ENCODE peak calls at places on chromosomes 4 and X, in seven cellular contexts. X is B cell, L is left lung, Z is tibial artery, V is AG10803, B is neural crest cell, S is BJ. P is an unnamed sample.

GRCh38 chr4:113594231-113594556 is 167.3 kb downstream of the CAMK2D start:
- DNase-seq in S (no peak), V (no peak), L (no peak), Z (no peak), B (no peak), X (no peak), P (no peak)

GRCh38 chrX:106917830-106918500 is 2.2 kb upstream of the CLDN2 start:
- DNase-seq in S (no peak), Z (no peak), X (no peak), B (no peak), V (peak), L (no peak), P (peak)

GRCh38 chr4:25767877-25768475 is 94.8 kb downstream of the SEL1L3 start:
- DNase-seq in B (peak), Z (peak), S (no peak), V (peak), X (no peak), L (no peak), P (peak)

GRCh38 chr4:48963042-48963679 is 22.9 kb upstream of the CWH43 start:
- DNase-seq in X (peak), L (no peak), V (peak), S (no peak), Z (peak), B (peak), P (peak)

GRCh38 chr4:108683479-108683878 is 33.1 kb downstream of the OSTC start:
- DNase-seq in Z (no peak), X (no peak), L (no peak), B (no peak), V (peak), S (no peak), P (no peak)

GRCh38 chrX:114924846-114925245 is 92.6 kb downstream of the IL13RA2 start:
- DNase-seq in L (no peak), B (no peak), Z (no peak), S (peak), V (peak), X (no peak), P (no peak)

GRCh38 chr4:29972121-29972520 is 748.0 kb upstream of the PCDH7 start:
- DNase-seq in B (no peak), V (no peak), Z (no peak), L (no peak), X (no peak), S (no peak), P (no peak)

GRCh38 chrX:153601511-153602110 is 2.7 kb upstream of the CCNQ start:
- DNase-seq in S (no peak), L (no peak), Z (no peak), B (no peak), V (no peak), X (no peak), P (no peak)

GRCh38 chr4:147096667-147097604 is 151.3 kb upstream of the TTC29 start:
- DNase-seq in X (peak), B (no peak), S (no peak), V (peak), Z (no peak), L (no peak), P (no peak)

GRCh38 chrX:113962338-113962737 is 621.5 kb upstream of the HTR2C start:
- DNase-seq in V (no peak), S (no peak), L (no peak), X (no peak), Z (no peak), B (no peak), P (no peak)

GRCh38 chr4:54842226-54843055 is 184.7 kb downstream of the KIT start:
- DNase-seq in Z (no peak), V (no peak), B (no peak), L (no peak), S (no peak), X (no peak), P (no peak)

GRCh38 chr4:85777908-85778808 is 303.2 kb downstream of the ARHGAP24 start:
- DNase-seq in X (peak), L (no peak), Z (no peak), V (peak), S (no peak), B (no peak), P (no peak)

GRCh38 chrX:52874661-52875060 is 6.8 kb upstream of the XAGE3 start:
- DNase-seq in L (no peak), S (no peak), B (no peak), X (no peak), V (no peak), Z (no peak), P (no peak)

GRCh38 chr4:81783565-81783964 is 311.9 kb upstream of the RASGEF1B start:
- DNase-seq in V (no peak), X (no peak), Z (no peak), L (no peak), S (no peak), B (no peak), P (no peak)

GRCh38 chr4:55018978-55019377 is 106.4 kb downstream of the KDR start:
- DNase-seq in V (no peak), X (no peak), B (no peak), Z (no peak), S (no peak), L (no peak), P (no peak)

GRCh38 chrX:78327370-78328048 is at the start of gene CYSLTR1:
- DNase-seq in B (no peak), L (no peak), X (no peak), V (no peak), Z (no peak), S (no peak), P (no peak)

GRCh38 chr4:121411151-121411744 is 30.4 kb upstream of the QRFPR start:
- DNase-seq in S (no peak), B (no peak), V (no peak), X (no peak), L (no peak), Z (no peak), P (no peak)

GRCh38 chr4:138494931-138495330 is 252.8 kb upstream of the SLC7A11 start:
- DNase-seq in L (no peak), X (no peak), S (no peak), V (peak), Z (no peak), B (no peak), P (no peak)

GRCh38 chr4:99861120-99861905 is 32.9 kb downstream of the LAMTOR3 start:
- DNase-seq in B (no peak), S (no peak), V (no peak), Z (no peak), X (no peak), L (no peak), P (peak)

GRCh38 chr4:127936974-127937373 is 28.0 kb downstream of the MFSD8 start:
- DNase-seq in Z (no peak), S (no peak), B (no peak), X (no peak), L (no peak), V (peak), P (no peak)

GRCh38 chrX:38304010-38304409 is 23.3 kb downstream of the RPGR start:
- DNase-seq in L (no peak), Z (no peak), V (no peak), X (no peak), S (no peak), B (no peak), P (no peak)

GRCh38 chr4:14294611-14295010 is 667.1 kb upstream of the BOD1L1 start:
- DNase-seq in B (no peak), V (peak), Z (no peak), L (no peak), X (no peak), S (no peak), P (no peak)

GRCh38 chr4:92776080-92776479 is 472.3 kb downstream of the GRID2 start:
- DNase-seq in L (no peak), X (no peak), S (no peak), Z (no peak), B (no peak), V (no peak), P (no peak)

GRCh38 chr4:177047851-177048174 is 255.1 kb upstream of the VEGFC start:
- DNase-seq in L (no peak), S (no peak), B (no peak), X (no peak), Z (no peak), V (peak), P (no peak)

GRCh38 chr4:120406960-120407359 is 340.3 kb upstream of the MAD2L1 start:
- DNase-seq in V (no peak), L (no peak), B (no peak), Z (no peak), X (no peak), S (no peak), P (no peak)

GRCh38 chr4:83012631-83013419 is 2.2 kb upstream of the LIN54 start:
- DNase-seq in V (peak), L (peak), B (peak), Z (peak), S (peak), X (peak), P (peak)
- TF ChIP-seq CTCF in V (peak), L (peak), B (peak), Z (peak), S (peak), X (peak), P (no peak)

DNA sequence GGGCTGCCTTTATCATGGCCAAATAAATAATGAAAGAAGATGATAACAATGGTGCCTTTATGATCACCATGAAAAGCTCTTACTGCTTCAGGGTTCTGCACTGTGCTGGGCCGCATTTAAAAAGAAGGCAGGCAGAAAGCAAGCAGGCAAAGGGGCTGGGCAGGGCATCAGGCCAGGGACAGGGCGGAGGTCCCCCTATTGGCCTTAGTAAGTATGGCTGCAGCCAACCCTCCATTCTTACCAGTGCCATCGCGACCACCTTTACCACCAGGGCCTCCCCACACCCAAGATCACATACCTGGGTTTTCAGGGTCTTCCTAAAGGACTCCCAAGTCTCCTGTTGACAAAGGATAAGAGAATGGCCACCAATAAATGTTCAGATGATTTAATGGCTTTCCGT is 38.9 kb downstream of the CNGA2 start:
- DNase-seq in L (no peak), S (no peak), X (no peak), V (no peak), Z (no peak), B (no peak), P (no peak)
- TF ChIP-seq CTCF in L (no peak), S (no peak), X (no peak), V (no peak), Z (no peak), B (no peak), P (no peak)

DNA sequence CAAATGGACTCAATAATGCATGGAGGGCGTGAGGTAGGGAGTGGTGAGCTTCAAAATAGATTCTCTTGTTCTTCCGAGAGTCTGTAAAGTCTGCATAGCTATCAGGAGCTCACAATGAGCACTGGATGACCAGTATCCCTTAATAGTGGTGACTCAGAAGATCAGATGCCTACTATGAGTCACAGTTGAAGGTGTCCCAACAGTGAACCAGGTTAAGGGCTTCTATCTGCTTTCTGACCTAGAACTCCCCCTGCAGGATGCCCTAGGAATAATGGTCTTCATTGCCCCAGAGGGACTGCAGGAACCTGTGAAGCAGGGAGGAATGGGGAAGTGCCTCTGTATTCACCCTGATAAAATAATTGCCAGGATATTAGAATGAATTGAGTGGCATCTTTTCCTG is 22.1 kb downstream of the DGKK start:
- DNase-seq in B (no peak), S (no peak), X (no peak), Z (no peak), L (no peak), V (no peak), P (no peak)
- TF ChIP-seq CTCF in B (no peak), S (no peak), X (no peak), Z (no peak), L (no peak), V (no peak), P (no peak)

DNA sequence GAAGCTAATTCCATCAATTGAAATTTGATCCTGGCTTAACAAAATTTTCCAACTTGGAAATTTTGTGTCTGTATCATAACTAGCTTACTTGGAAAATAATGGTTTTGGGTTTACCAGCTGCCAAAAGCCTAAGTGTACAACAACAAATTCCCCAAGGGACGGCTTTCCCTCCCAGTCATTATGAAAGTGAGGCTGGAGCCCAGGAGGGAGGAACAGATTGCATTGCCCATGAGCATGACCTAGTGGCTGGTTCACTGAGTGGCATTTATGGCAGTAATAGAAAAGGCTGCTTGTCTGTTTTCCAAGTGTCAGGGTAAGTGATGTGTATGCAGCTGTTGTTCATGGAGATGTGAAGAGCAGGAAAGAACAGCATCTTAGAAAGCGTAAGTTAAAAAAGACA is 70.8 kb upstream of the HHIP start:
- DNase-seq in Z (no peak), B (no peak), L (no peak), X (no peak), S (no peak), V (peak), P (no peak)
- TF ChIP-seq CTCF in Z (no peak), B (peak), L (no peak), X (no peak), S (no peak), V (no peak), P (no peak)